ENCODE peak calls at places on chromosome 4, in four cellular contexts. F, G, R and J are unnamed samples.

GRCh38 chr4:40197879-40198689 is 1.3 kb downstream of the RHOH start:
- DNase-seq in F (no peak), R (no peak), G (no peak), J (no peak)

GRCh38 chr4:186852078-186852420 is 128.4 kb upstream of the FAT1 start:
- DNase-seq in G (peak; percentile 44), F (no peak), R (no peak), J (no peak)

GRCh38 chr4:79855081-79855480 is 217.9 kb downstream of the ANTXR2 start:
- DNase-seq in F (no peak), R (no peak), G (peak; percentile 14), J (no peak)

GRCh38 chr4:6362896-6363295 is 93.2 kb downstream of the WFS1 start:
- DNase-seq in G (peak; percentile 65), F (no peak), R (no peak), J (no peak)

GRCh38 chr4:140735317-140735716 is 20.9 kb downstream of the TBC1D9 start:
- DNase-seq in R (no peak), G (no peak), F (no peak), J (no peak)

GRCh38 chr4:2831611-2832308 is 11.9 kb upstream of the ADD1 start:
- DNase-seq in G (no peak), R (no peak), F (no peak), J (no peak)

GRCh38 chr4:57059890-57060716 is 50.1 kb downstream of the IGFBP7 start:
- DNase-seq in R (no peak), F (no peak), G (no peak), J (no peak)

GRCh38 chr4:162015090-162015489 is 148.7 kb downstream of the FSTL5 start:
- DNase-seq in G (no peak), R (no peak), F (peak; percentile 17), J (no peak)

GRCh38 chr4:186104895-186105720 is 604 bp downstream of the FAM149A start:
- DNase-seq in F (no peak), G (peak; percentile 48), R (no peak), J (no peak)

GRCh38 chr4:119300388-119301131 is 21.4 kb downstream of the FABP2 start:
- DNase-seq in G (peak; percentile 97), R (peak; percentile 77), F (peak; percentile 72), J (peak; percentile 68)
- TF ChIP-seq CTCF in G (peak; percentile 32), R (peak; percentile 8), F (peak; percentile 18), J (no peak)

DNA sequence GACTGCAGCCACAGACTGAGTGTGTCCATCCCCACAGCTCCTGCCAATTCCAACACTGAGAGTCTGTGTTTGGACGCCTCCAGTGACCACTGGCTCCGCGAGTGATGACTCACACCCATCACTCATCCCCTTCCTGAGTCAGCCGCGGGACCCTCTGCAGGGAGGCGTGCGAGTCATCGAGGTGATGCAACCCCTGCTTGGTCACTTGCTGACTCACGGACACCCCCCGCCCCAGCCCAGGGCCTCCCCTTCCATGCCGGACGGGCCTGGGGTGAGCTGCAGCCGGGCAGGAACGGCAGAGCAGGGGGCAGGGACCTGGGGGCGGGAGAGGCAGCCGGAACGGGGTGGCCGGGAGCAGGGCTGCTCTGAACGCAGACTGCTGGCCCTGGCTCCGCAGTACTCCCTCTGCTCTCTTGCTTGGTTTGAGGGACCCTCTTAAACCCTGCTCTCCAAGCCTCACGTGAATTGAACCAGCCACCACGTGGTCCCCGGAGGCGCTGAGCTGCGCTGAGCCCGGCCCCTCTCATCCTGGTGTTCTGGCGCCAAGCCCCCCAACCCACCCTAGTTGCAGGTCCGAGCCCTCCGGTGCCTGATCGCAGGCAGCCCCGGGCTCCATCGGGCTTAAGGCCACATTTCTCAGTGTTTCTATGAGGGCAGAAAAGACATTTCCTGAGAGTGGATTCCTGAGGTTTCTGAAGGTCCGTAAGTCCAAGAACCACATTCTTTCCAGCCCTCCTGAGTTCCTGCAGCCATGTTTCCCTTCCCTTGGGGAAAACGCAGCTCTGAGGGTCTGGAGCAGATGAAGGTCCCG is 32.4 kb downstream of the FGFRL1 start:
- DNase-seq in R (peak; percentile 95), F (peak; percentile 92), G (peak; percentile 96), J (peak; percentile 98)
- H3K4me3 ChIP-seq in R (no peak overlapping the region), F (no peak overlapping the region), G (no peak overlapping the region), J (no peak overlapping the region)

DNA sequence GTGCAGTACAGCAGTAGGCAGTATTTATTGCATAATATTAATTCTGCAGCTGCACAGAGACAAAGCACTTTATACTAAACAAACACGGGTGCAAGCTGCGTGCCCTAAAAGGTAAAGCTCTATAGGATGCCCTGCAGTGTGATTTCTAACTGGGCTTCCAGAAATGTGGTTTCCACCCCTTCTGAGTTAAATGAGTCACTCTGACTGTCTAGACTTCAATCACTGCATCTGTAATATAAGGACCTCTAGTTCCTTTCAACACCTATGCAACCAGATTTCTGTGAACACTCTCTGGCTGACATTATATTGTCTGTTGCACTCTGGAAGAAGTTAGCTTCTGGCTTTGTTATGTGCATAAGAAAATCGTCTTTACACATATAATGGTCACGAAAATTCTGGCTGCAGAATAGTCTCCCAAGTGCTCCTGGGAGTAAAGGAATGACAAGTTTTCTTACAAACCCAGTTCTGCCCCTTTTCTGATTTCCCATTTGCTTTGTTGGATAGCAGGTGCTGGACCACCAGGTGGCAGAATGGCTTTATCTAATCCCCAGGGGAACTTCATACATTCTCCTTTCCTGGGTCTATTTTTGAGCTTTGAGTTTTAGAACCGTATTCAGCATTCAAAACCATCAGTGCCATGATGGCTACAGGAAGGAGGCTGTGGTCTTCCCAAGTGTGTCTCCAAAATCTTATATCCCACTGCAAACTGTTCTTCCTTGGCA is 842.2 kb downstream of the STIM2 start:
- DNase-seq in R (no peak), F (no peak), G (peak; percentile 16), J (no peak)
- TF ChIP-seq CTCF in R (peak; percentile 41), F (peak; percentile 19), G (peak; percentile 42), J (peak; percentile 33)

GRCh38 chr4:44448548-44449443 is at the start of gene KCTD8:
- DNase-seq in F (peak; percentile 2), R (peak; percentile 34), G (peak; percentile 94), J (peak; percentile 59)

GRCh38 chr4:44446191-44446590 is 2.4 kb downstream of the KCTD8 start:
- DNase-seq in G (no peak), R (no peak), F (no peak), J (no peak)

GRCh38 chr4:44447563-44448504 is 775 bp downstream of the KCTD8 start:
- DNase-seq in F (no peak), R (no peak), G (peak; percentile 44), J (no peak)

DNA sequence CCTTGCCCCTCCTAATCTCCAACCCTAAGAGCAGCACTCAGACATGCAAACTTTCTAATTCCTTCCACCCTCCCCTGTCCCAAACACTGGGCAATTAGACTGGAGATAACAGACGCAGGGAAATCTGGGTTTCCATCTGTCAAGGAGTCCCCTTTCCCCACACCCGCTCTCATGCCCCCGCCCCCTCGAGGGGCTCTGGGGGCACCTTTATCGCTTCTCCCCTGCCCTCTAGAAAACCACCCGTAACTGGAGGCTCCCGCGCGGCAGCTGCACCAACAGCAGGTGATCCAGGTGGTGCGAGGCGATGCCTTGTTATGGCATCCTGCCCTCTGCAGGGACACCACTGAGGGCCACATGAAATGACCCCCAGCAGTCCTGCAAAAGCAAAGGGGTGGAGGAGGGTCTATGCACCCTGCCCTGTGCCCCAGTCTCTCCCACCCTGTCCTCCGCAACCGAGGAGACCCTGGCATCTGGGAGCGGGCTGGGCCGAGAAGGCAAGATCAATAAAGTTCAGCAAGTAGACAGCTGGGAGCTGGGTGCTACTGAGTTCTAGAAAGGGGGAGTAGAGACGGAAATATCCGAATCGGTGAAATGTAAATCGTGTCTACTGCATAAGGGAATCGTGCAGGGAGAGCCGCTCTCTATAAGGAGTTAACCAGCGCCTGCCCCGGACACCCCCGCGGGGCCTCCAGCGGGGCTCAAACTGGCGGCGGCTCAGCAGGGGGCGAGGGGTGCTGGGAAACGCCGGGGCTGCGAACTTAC is 1.6 kb downstream of the KCTD8 start:
- DNase-seq in R (no peak), G (peak; percentile 8), F (no peak), J (no peak)
- H3K4me3 ChIP-seq in R (no peak overlapping the region), G (peak overlapping the region; percentile 58), F (no peak overlapping the region), J (peak overlapping the region; percentile 54)

GRCh38 chr4:164952551-164952950 is 24.9 kb downstream of the TRIM61 start:
- DNase-seq in G (no peak), F (no peak), R (no peak), J (no peak)

GRCh38 chr4:164955107-164955805 is 22.2 kb downstream of the TRIM61 start:
- DNase-seq in G (no peak), R (no peak), F (no peak), J (no peak)

GRCh38 chr4:164959896-164960295 is 17.6 kb downstream of the TRIM61 start:
- DNase-seq in R (no peak), F (no peak), G (no peak), J (no peak)

GRCh38 chr4:164956766-164957643 is 20.5 kb downstream of the TRIM61 start:
- DNase-seq in F (no peak), R (peak; percentile 45), G (peak; percentile 90), J (no peak)
- TF ChIP-seq CTCF in F (no peak), R (no peak), G (no peak), J (no peak)

GRCh38 chr4:15837591-15837990 is 59.5 kb downstream of the CD38 start:
- DNase-seq in G (no peak), F (no peak), R (no peak), J (no peak)

GRCh38 chr4:15832523-15833451 is 54.7 kb downstream of the CD38 start:
- DNase-seq in F (no peak), G (no peak), R (no peak), J (no peak)

GRCh38 chr4:15836362-15836761 is 58.2 kb downstream of the CD38 start:
- DNase-seq in G (peak; percentile 15), R (peak; percentile 73), F (no peak), J (no peak)

GRCh38 chr4:15833801-15834200 is 55.7 kb downstream of the CD38 start:
- DNase-seq in G (no peak), R (no peak), F (no peak), J (no peak)
- H3K4me3 ChIP-seq in G (no peak overlapping the region), R (no peak overlapping the region), F (no peak overlapping the region), J (no peak overlapping the region)

GRCh38 chr4:128428397-128428796 is 140.8 kb upstream of the PGRMC2 start:
- DNase-seq in G (no peak), R (no peak), F (no peak), J (no peak)

GRCh38 chr4:128424524-128425195 is 137.0 kb upstream of the PGRMC2 start:
- DNase-seq in R (no peak), G (no peak), F (no peak), J (no peak)

GRCh38 chr4:128427832-128428366 is 140.3 kb upstream of the PGRMC2 start:
- DNase-seq in R (peak; percentile 82), F (peak; percentile 28), G (peak; percentile 66), J (peak; percentile 56)
- TF ChIP-seq CTCF in R (peak; percentile 53), F (peak; percentile 57), G (peak; percentile 47), J (peak; percentile 50)

DNA sequence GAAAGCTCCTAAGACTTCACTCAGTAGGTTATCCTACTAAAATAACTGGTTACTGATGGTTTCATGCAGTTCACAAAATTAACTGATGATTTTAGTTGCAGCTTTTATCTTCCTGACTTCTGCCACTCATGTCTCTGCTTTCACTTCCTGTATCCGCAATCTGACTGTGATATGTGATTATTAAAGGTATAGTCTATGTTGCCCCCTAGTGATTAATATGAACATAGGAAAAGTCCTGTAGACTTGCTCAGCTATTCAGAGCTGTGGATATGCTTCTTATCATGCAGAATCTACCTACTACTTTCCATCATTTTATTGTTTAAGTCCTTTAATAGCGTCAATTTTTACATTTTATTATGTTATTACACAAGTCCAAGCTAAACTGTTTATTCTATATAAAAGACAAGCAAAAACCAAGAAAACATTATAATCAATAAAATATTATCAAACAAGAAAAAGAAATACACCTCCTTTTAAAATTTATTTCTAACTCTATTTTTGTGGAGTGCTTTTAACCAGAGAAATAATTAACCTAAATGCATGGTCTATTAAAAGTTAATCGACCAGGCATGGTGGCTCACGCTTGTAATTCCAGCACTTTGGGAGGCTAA is 40.6 kb upstream of the TLR2 start:
- DNase-seq in F (peak; percentile 9), R (peak; percentile 18), G (peak; percentile 26), J (peak; percentile 31)
- H3K4me3 ChIP-seq in F (no peak overlapping the region), R (no peak overlapping the region), G (no peak overlapping the region), J (no peak overlapping the region)